ENCODE peak calls at places on chromosomes 1 and 21, in seven cellular contexts. One of them, this sample, is unnamed.

GRCh38 chr1:27575861-27576331 is 28.0 kb downstream of the AHDC1 start:
- DNase-seq in HCT116: no peak
- DNase-seq in WTC11: peak; percentile 80
- DNase-seq in A549: peak; percentile 45
- DNase-seq in GM12878: no peak
- DNase-seq in SK-N-SH: peak; percentile 83
- DNase-seq in H1: peak; percentile 85
- DNase-seq in this sample: peak; percentile 56

GRCh38 chr1:169245706-169246105 is 121.9 kb downstream of the NME7 start:
- DNase-seq in HCT116: no peak
- DNase-seq in WTC11: no peak
- DNase-seq in A549: no peak
- DNase-seq in GM12878: no peak
- DNase-seq in SK-N-SH: no peak
- DNase-seq in H1: no peak
- DNase-seq in this sample: no peak

GRCh38 chr1:110570307-110570706 is 35.9 kb downstream of the KCNA2 start:
- DNase-seq in HCT116: no peak
- DNase-seq in WTC11: no peak
- DNase-seq in A549: no peak
- DNase-seq in GM12878: no peak
- DNase-seq in SK-N-SH: no peak
- DNase-seq in H1: no peak
- DNase-seq in this sample: no peak

GRCh38 chr1:98046031-98046641 is 125.3 kb upstream of the DPYD start:
- DNase-seq in HCT116: no peak
- DNase-seq in WTC11: peak; percentile 43
- DNase-seq in A549: no peak
- DNase-seq in GM12878: no peak
- DNase-seq in SK-N-SH: peak; percentile 52
- DNase-seq in H1: peak; percentile 65
- DNase-seq in this sample: peak; percentile 70

GRCh38 chr1:20194770-20195463 is 8.6 kb upstream of the PLA2G2C start:
- DNase-seq in HCT116: peak; percentile 56
- DNase-seq in WTC11: peak; percentile 78
- DNase-seq in A549: peak; percentile 53
- DNase-seq in GM12878: peak; percentile 13
- DNase-seq in SK-N-SH: peak; percentile 57
- DNase-seq in H1: peak; percentile 82
- DNase-seq in this sample: peak; percentile 57

GRCh38 chr1:156103521-156103947 is 11.0 kb upstream of the LMNA start:
- DNase-seq in HCT116: no peak
- DNase-seq in WTC11: no peak
- DNase-seq in A549: no peak
- DNase-seq in GM12878: no peak
- DNase-seq in SK-N-SH: peak; percentile 61
- DNase-seq in H1: no peak
- DNase-seq in this sample: peak; percentile 73

GRCh38 chr1:15919316-15919715 is 56.6 kb downstream of the ZBTB17 start:
- DNase-seq in HCT116: no peak
- DNase-seq in WTC11: no peak
- DNase-seq in A549: no peak
- DNase-seq in GM12878: peak; percentile 70
- DNase-seq in SK-N-SH: no peak
- DNase-seq in H1: no peak
- DNase-seq in this sample: no peak

GRCh38 chr1:229114315-229114714 is 156.6 kb upstream of the RAB4A start:
- DNase-seq in HCT116: no peak
- DNase-seq in WTC11: no peak
- DNase-seq in A549: no peak
- DNase-seq in GM12878: no peak
- DNase-seq in SK-N-SH: peak; percentile 58
- DNase-seq in H1: no peak
- DNase-seq in this sample: no peak

GRCh38 chr1:7403265-7404045 is 367.6 kb upstream of the VAMP3 start:
- DNase-seq in HCT116: no peak
- DNase-seq in WTC11: no peak
- DNase-seq in A549: no peak
- DNase-seq in GM12878: peak; percentile 59
- DNase-seq in SK-N-SH: no peak
- DNase-seq in H1: peak; percentile 28
- DNase-seq in this sample: no peak

GRCh38 chr1:184399192-184399847 is 12.5 kb downstream of the C1orf21 start:
- DNase-seq in HCT116: no peak
- DNase-seq in WTC11: no peak
- DNase-seq in A549: no peak
- DNase-seq in GM12878: no peak
- DNase-seq in SK-N-SH: no peak
- DNase-seq in H1: no peak
- DNase-seq in this sample: no peak

GRCh38 chr1:6801199-6801598 is 15.9 kb downstream of the CAMTA1 start:
- DNase-seq in HCT116: no peak
- DNase-seq in WTC11: no peak
- DNase-seq in A549: no peak
- DNase-seq in GM12878: no peak
- DNase-seq in SK-N-SH: no peak
- DNase-seq in H1: no peak
- DNase-seq in this sample: no peak

GRCh38 chr1:24643362-24644346 is 552 bp downstream of the SRRM1 start:
- DNase-seq in HCT116: no peak
- DNase-seq in WTC11: no peak
- DNase-seq in A549: peak; percentile 28
- DNase-seq in GM12878: no peak
- DNase-seq in SK-N-SH: peak; percentile 84
- DNase-seq in H1: no peak
- DNase-seq in this sample: peak; percentile 25

GRCh38 chr1:162233066-162233465 is 143.6 kb downstream of the SPATA46 start:
- DNase-seq in HCT116: no peak
- DNase-seq in WTC11: no peak
- DNase-seq in A549: no peak
- DNase-seq in GM12878: no peak
- DNase-seq in SK-N-SH: no peak
- DNase-seq in H1: no peak
- DNase-seq in this sample: no peak

GRCh38 chr1:214514032-214514818 is 37.2 kb downstream of the PTPN14 start:
- DNase-seq in HCT116: no peak
- DNase-seq in WTC11: no peak
- DNase-seq in A549: no peak
- DNase-seq in GM12878: no peak
- DNase-seq in SK-N-SH: no peak
- DNase-seq in H1: no peak
- DNase-seq in this sample: peak; percentile 37

GRCh38 chr1:222288056-222288455 is 259.8 kb downstream of the HHIPL2 start:
- DNase-seq in HCT116: peak; percentile 21
- DNase-seq in WTC11: no peak
- DNase-seq in A549: no peak
- DNase-seq in GM12878: no peak
- DNase-seq in SK-N-SH: no peak
- DNase-seq in H1: no peak
- DNase-seq in this sample: no peak

GRCh38 chr21:41480086-41480690 is 27.8 kb downstream of the TMPRSS2 start:
- DNase-seq in HCT116: no peak
- DNase-seq in WTC11: no peak
- DNase-seq in A549: no peak
- DNase-seq in GM12878: no peak
- DNase-seq in SK-N-SH: no peak
- DNase-seq in H1: no peak
- DNase-seq in this sample: no peak

GRCh38 chr1:7422966-7423365 is 348.1 kb upstream of the VAMP3 start:
- DNase-seq in HCT116: no peak
- DNase-seq in WTC11: peak; percentile 3
- DNase-seq in A549: no peak
- DNase-seq in GM12878: no peak
- DNase-seq in SK-N-SH: no peak
- DNase-seq in H1: no peak
- DNase-seq in this sample: no peak

GRCh38 chr1:157198619-157199420 is 60.6 kb upstream of the ETV3 start:
- DNase-seq in HCT116: no peak
- DNase-seq in WTC11: no peak
- DNase-seq in A549: no peak
- DNase-seq in GM12878: no peak
- DNase-seq in SK-N-SH: no peak
- DNase-seq in H1: no peak
- DNase-seq in this sample: no peak

GRCh38 chr1:58156124-58156468 is 390.4 kb downstream of the OMA1 start:
- DNase-seq in HCT116: no peak
- DNase-seq in WTC11: no peak
- DNase-seq in A549: no peak
- DNase-seq in GM12878: peak; percentile 9
- DNase-seq in SK-N-SH: no peak
- DNase-seq in H1: no peak
- DNase-seq in this sample: no peak

GRCh38 chr1:67945733-67946374 is 104.6 kb downstream of the DIRAS3 start:
- DNase-seq in HCT116: no peak
- DNase-seq in WTC11: no peak
- DNase-seq in A549: no peak
- DNase-seq in GM12878: no peak
- DNase-seq in SK-N-SH: peak; percentile 77
- DNase-seq in H1: no peak
- DNase-seq in this sample: no peak

GRCh38 chr1:191760016-191760415 is 398.2 kb upstream of the RGS18 start:
- DNase-seq in HCT116: no peak
- DNase-seq in WTC11: no peak
- DNase-seq in A549: no peak
- DNase-seq in GM12878: no peak
- DNase-seq in SK-N-SH: no peak
- DNase-seq in H1: no peak
- DNase-seq in this sample: no peak

GRCh38 chr1:23020731-23021130 is 1.5 kb downstream of the KDM1A start:
- DNase-seq in HCT116: no peak
- DNase-seq in WTC11: no peak
- DNase-seq in A549: no peak
- DNase-seq in GM12878: no peak
- DNase-seq in SK-N-SH: peak; percentile 56
- DNase-seq in H1: no peak
- DNase-seq in this sample: peak; percentile 22

GRCh38 chr1:23021834-23022233 is 2.6 kb downstream of the KDM1A start:
- DNase-seq in HCT116: no peak
- DNase-seq in WTC11: no peak
- DNase-seq in A549: no peak
- DNase-seq in GM12878: no peak
- DNase-seq in SK-N-SH: no peak
- DNase-seq in H1: no peak
- DNase-seq in this sample: no peak

GRCh38 chr1:23018661-23019093 is 591 bp upstream of the KDM1A start:
- DNase-seq in HCT116: no peak
- DNase-seq in WTC11: no peak
- DNase-seq in A549: peak; percentile 16
- DNase-seq in GM12878: no peak
- DNase-seq in SK-N-SH: peak; percentile 73
- DNase-seq in H1: no peak
- DNase-seq in this sample: no peak

GRCh38 chr1:23019094-23019850 is at the start of gene KDM1A:
- DNase-seq in HCT116: peak; percentile 94
- DNase-seq in WTC11: peak; percentile 96
- DNase-seq in A549: peak; percentile 86
- DNase-seq in GM12878: peak; percentile 90
- DNase-seq in SK-N-SH: peak; percentile 95
- DNase-seq in H1: peak; percentile 98
- DNase-seq in this sample: peak; percentile 97

GRCh38 chr1:23019851-23020625 is 770 bp downstream of the KDM1A start:
- DNase-seq in HCT116: no peak
- DNase-seq in WTC11: peak; percentile 51
- DNase-seq in A549: peak; percentile 8
- DNase-seq in GM12878: no peak
- DNase-seq in SK-N-SH: peak; percentile 73
- DNase-seq in H1: no peak
- DNase-seq in this sample: peak; percentile 70
- TF ChIP-seq MAX in HCT116: no peak
- TF ChIP-seq MAX in WTC11: no peak
- TF ChIP-seq MAX in A549: no peak
- TF ChIP-seq MAX in GM12878: no peak
- TF ChIP-seq MAX in SK-N-SH: peak; percentile 51
- TF ChIP-seq MAX in H1: no peak
- TF ChIP-seq MAX in this sample: no peak

DNA sequence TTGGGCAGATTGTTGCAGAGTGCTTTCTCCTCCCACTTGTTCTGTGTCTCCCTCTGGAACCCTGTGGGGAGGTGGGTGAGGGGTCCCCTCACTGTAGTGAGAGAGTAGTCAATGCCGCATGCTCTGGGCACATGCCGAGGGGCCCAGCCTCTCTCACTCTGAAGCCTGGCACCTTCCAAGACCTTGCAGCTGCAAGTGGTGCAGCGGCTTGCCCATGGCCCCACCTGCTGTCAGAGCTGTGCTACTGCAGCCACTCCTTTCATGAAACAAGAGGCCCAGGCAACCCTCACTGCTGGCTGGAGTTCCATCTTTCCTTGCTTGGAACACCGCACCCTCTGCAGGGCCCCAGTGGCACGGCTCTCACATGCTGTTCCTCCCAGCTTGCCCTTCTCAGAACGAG is 58.4 kb upstream of the COL6A1 start:
- DNase-seq in HCT116: peak; percentile 16
- DNase-seq in WTC11: peak; percentile 81
- DNase-seq in A549: peak; percentile 58
- DNase-seq in GM12878: no peak
- DNase-seq in SK-N-SH: peak; percentile 56
- DNase-seq in H1: peak; percentile 84
- DNase-seq in this sample: peak; percentile 29
- TF ChIP-seq MAX in HCT116: no peak
- TF ChIP-seq MAX in WTC11: peak; percentile 48
- TF ChIP-seq MAX in A549: no peak
- TF ChIP-seq MAX in GM12878: no peak
- TF ChIP-seq MAX in SK-N-SH: no peak
- TF ChIP-seq MAX in H1: peak; percentile 95
- TF ChIP-seq MAX in this sample: no peak

DNA sequence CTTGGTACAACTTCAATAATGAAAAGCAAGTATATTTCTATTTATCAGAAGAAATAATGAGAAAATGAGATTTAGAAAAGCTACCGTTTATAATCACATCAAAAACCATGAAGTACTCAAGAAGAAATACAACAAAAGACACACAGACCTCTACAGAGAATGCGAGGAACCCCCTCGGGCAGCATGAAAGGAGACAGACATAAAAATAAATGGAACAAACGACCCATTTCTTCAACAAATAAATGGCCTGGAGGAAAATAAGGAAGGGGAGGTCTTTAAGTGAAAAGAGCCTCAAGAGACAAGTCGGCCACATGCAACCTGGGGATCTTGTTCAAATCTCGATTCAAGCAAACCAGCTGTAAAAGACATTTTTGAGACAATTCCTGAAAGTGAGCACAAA is 6.0 kb downstream of the CFAP74 start:
- DNase-seq in HCT116: no peak
- DNase-seq in WTC11: no peak
- DNase-seq in A549: no peak
- DNase-seq in GM12878: no peak
- DNase-seq in SK-N-SH: no peak
- DNase-seq in H1: no peak
- DNase-seq in this sample: no peak
- TF ChIP-seq MAX in HCT116: no peak
- TF ChIP-seq MAX in WTC11: no peak
- TF ChIP-seq MAX in A549: no peak
- TF ChIP-seq MAX in GM12878: no peak
- TF ChIP-seq MAX in SK-N-SH: no peak
- TF ChIP-seq MAX in H1: no peak
- TF ChIP-seq MAX in this sample: no peak

DNA sequence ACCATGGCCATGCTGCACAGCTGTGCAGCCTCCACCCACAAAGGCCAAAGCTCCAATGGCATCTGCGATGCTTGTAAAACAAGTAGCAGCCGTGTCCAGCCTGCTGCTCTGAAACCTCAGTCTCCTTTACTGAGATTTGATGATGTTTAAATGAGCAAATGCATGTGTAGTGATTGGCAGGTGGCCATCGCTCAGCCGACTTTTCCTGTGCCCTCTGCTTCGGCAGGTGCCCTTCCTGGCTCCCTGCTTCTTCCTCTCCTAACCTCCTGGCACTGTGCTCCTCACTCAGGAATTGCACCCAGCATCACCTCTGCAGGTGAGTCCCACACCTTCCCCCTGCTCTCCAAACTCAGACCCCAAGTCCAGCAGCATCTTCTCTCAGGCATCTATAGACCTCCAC is 68.5 kb downstream of the ADARB1 start:
- DNase-seq in HCT116: no peak
- DNase-seq in WTC11: no peak
- DNase-seq in A549: no peak
- DNase-seq in GM12878: no peak
- DNase-seq in SK-N-SH: no peak
- DNase-seq in H1: no peak
- DNase-seq in this sample: no peak
- TF ChIP-seq MAX in HCT116: no peak
- TF ChIP-seq MAX in WTC11: no peak
- TF ChIP-seq MAX in A549: no peak
- TF ChIP-seq MAX in GM12878: no peak
- TF ChIP-seq MAX in SK-N-SH: no peak
- TF ChIP-seq MAX in H1: no peak
- TF ChIP-seq MAX in this sample: no peak

This sample was measured in endothelial cell of umbilical vein.